ENCODE peak calls at places on chromosomes 11 and 22, in eight cellular contexts. X is germinal center; B is psoas muscle; Z is SHP77; U is activated naive CD8-positive, alpha-beta T cell treated with anti-CD3 and anti-CD28 coated beads for 36 hours; H is stomach; T is EL; Y is naive thymus-derived CD8-positive, alpha-beta T cell. E is an unnamed sample.

GRCh38 chr11:127130321-127130720 is 129.8 kb upstream of the KIRREL3 start:
- DNase-seq in X (no peak), U (no peak), H (no peak), Y (no peak), Z (no peak), B (no peak), T (no peak), E (no peak)

GRCh38 chr11:35605691-35606090 is 12.6 kb upstream of the FJX1 start:
- DNase-seq in H (no peak), Y (no peak), B (no peak), X (no peak), U (no peak), Z (no peak), T (no peak), E (no peak)

GRCh38 chr11:70756756-70757155 is 358.4 kb downstream of the CTTN start:
- DNase-seq in X (no peak), Z (no peak), U (no peak), H (no peak), B (no peak), Y (no peak), T (no peak), E (no peak)

GRCh38 chr22:24952837-24953293 is 349 bp downstream of the KIAA1671 start:
- DNase-seq in H (peak), U (no peak), X (no peak), B (peak), Y (no peak), T (peak), Z (peak), E (no peak)

GRCh38 chr11:36374726-36375125 is 78.6 kb downstream of the PRR5L start:
- DNase-seq in X (no peak), Y (no peak), B (no peak), H (no peak), T (no peak), Z (no peak), U (no peak), E (no peak)

GRCh38 chr22:46824348-46824909 is 62.0 kb downstream of the TBC1D22A start:
- DNase-seq in Z (no peak), B (no peak), H (no peak), T (no peak), X (no peak), U (no peak), Y (no peak), E (no peak)

GRCh38 chr11:126391970-126392637 is 36.6 kb downstream of the ST3GAL4 start:
- DNase-seq in U (no peak), Y (no peak), Z (no peak), H (no peak), X (no peak), T (no peak), B (no peak), E (no peak)

GRCh38 chr11:70519117-70519516 is 120.8 kb downstream of the CTTN start:
- DNase-seq in Z (no peak), U (no peak), H (no peak), Y (no peak), X (no peak), T (no peak), B (no peak), E (no peak)

GRCh38 chr11:61148016-61148640 is 13.1 kb downstream of the VPS37C start:
- DNase-seq in Z (no peak), H (no peak), B (no peak), Y (no peak), X (no peak), T (no peak), U (no peak), E (no peak)